ENCODE peak calls at places on chromosomes 4 and X, in ten cellular contexts. Q is mammary epithelial cell; N is NCI-H1092; O is RPMI7951; H is NCI-H510A; D is stimulated activated CD8-positive, alpha-beta memory T cell treated with anti-CD3 and anti-CD28 coated beads, Interleukin-15, amount 100 ng/mL, for 1 hour; E is left ventricle myocardium inferior; Y is NCI-H1436; J is SW480; V is activated CD8-positive, alpha-beta memory T cell treated with anti-CD3 and anti-CD28 coated beads, Interleukin-2, amount 50 U/mL, for 4 hours. L is an unnamed sample.

GRCh38 chr4:88743696-88744095 is 46.1 kb upstream of the NAP1L5 start:
- DNase-seq in Y (no peak), J (no peak), Q (no peak), D (no peak), H (no peak), O (peak), N (no peak), E (no peak), V (no peak), L (no peak)

GRCh38 chr4:184819786-184820185 is 6.0 kb downstream of the ACSL1 start:
- DNase-seq in H (no peak), N (no peak), E (no peak), Q (no peak), D (no peak), J (no peak), Y (no peak), O (no peak), V (no peak), L (no peak)

GRCh38 chrX:2954541-2954940 is 25.4 kb upstream of the ARSD start:
- DNase-seq in D (no peak), V (no peak), H (no peak), Y (no peak), Q (peak), N (no peak), E (no peak), J (no peak), O (no peak), L (no peak)

GRCh38 chr4:90215286-90215685 is 88.1 kb downstream of the CCSER1 start:
- DNase-seq in Q (peak), Y (no peak), N (no peak), V (no peak), J (no peak), H (no peak), E (no peak), D (no peak), O (no peak), L (no peak)

GRCh38 chrX:41087219-41087618 is 2.0 kb downstream of the USP9X start:
- DNase-seq in D (no peak), O (no peak), J (peak), Q (peak), N (no peak), V (no peak), E (no peak), Y (no peak), H (no peak), L (no peak)

GRCh38 chrX:106249706-106250379 is 81.7 kb downstream of the PWWP3B start:
- DNase-seq in D (no peak), V (no peak), Y (no peak), E (no peak), N (no peak), H (no peak), Q (no peak), J (no peak), O (no peak), L (no peak)

GRCh38 chr4:52546449-52546848 is 112.7 kb downstream of the USP46 start:
- DNase-seq in Q (no peak), D (no peak), V (no peak), H (no peak), Y (no peak), O (no peak), J (no peak), N (no peak), E (no peak), L (no peak)

GRCh38 chr4:123301942-123302341 is 94.7 kb upstream of the SPRY1 start:
- DNase-seq in H (no peak), N (no peak), D (no peak), Y (no peak), O (no peak), J (no peak), E (no peak), Q (no peak), V (no peak), L (no peak)

GRCh38 chr4:155017426-155017825 is 191.0 kb upstream of the NPY2R start:
- DNase-seq in O (no peak), E (no peak), J (no peak), D (no peak), V (no peak), N (no peak), H (no peak), Q (no peak), Y (no peak), L (no peak)

GRCh38 chrX:30888526-30889146 is 418 bp downstream of the TAB3 start:
- DNase-seq in D (no peak), J (peak), O (peak), V (peak), Q (no peak), Y (no peak), N (no peak), E (no peak), H (no peak), L (peak)

GRCh38 chr4:1249731-1250526 is 999 bp upstream of the CTBP1 start:
- DNase-seq in E (no peak), H (no peak), Y (no peak), N (no peak), O (peak), J (peak), D (peak), Q (peak), V (peak), L (peak)

GRCh38 chrX:48071064-48071985 is at the start of gene ZNF630:
- DNase-seq in E (peak), D (peak), Y (peak), H (peak), N (peak), O (peak), V (peak), J (peak), Q (peak), L (peak)

GRCh38 chr4:67052981-67053380 is 492.3 kb downstream of the CENPC start:
- DNase-seq in Q (no peak), N (peak), Y (no peak), H (peak), J (no peak), V (no peak), O (no peak), E (no peak), D (no peak), L (no peak)

GRCh38 chr4:44086753-44087152 is 361.9 kb downstream of the KCTD8 start:
- DNase-seq in Y (no peak), N (no peak), J (no peak), H (no peak), V (no peak), Q (no peak), D (no peak), E (no peak), O (no peak), L (no peak)

GRCh38 chr4:17232575-17233253 is 279.2 kb downstream of the QDPR start:
- DNase-seq in Q (no peak), N (no peak), H (no peak), J (no peak), E (peak), O (peak), Y (no peak), D (no peak), V (no peak), L (peak)

GRCh38 chrX:150768580-150769190 is 75.5 kb downstream of the MTMR1 start:
- DNase-seq in D (no peak), O (no peak), H (no peak), V (no peak), J (no peak), N (no peak), E (no peak), Y (no peak), Q (no peak), L (peak)

GRCh38 chr4:76955187-76955586 is 5.6 kb downstream of the SEPTIN11 start:
- DNase-seq in J (no peak), Y (no peak), V (no peak), Q (no peak), H (no peak), D (no peak), N (no peak), E (no peak), O (peak), L (no peak)

GRCh38 chr4:6336166-6336565 is 66.5 kb downstream of the WFS1 start:
- DNase-seq in H (no peak), D (no peak), E (no peak), J (no peak), V (no peak), N (no peak), Q (no peak), O (no peak), Y (no peak), L (no peak)

GRCh38 chrX:21657318-21658151 is 595 bp downstream of the KLHL34 start:
- DNase-seq in Q (no peak), E (no peak), V (peak), Y (no peak), D (no peak), N (no peak), H (no peak), J (no peak), O (no peak), L (no peak)

GRCh38 chr4:173038192-173038896 is 130.3 kb upstream of the GALNT7 start:
- DNase-seq in H (no peak), E (no peak), Y (peak), J (no peak), N (no peak), V (no peak), D (no peak), Q (no peak), O (no peak), L (no peak)

GRCh38 chr4:118353452-118353851 is 649 bp upstream of the PRSS12 start:
- DNase-seq in Q (no peak), D (no peak), H (no peak), E (no peak), N (no peak), V (no peak), O (no peak), J (no peak), Y (no peak), L (no peak)

GRCh38 chr4:82561745-82562552 is at the start of gene TMEM150C:
- DNase-seq in D (no peak), J (peak), N (peak), Q (no peak), E (peak), H (peak), V (peak), O (peak), Y (peak), L (peak)

GRCh38 chrX:25003066-25003849 is 12.5 kb downstream of the ARX start:
- DNase-seq in J (no peak), Y (no peak), V (no peak), N (no peak), E (no peak), O (no peak), H (no peak), Q (no peak), D (no peak), L (no peak)

GRCh38 chr4:26139310-26139924 is 181.4 kb upstream of the RBPJ start:
- DNase-seq in H (no peak), J (no peak), Y (no peak), V (no peak), Q (no peak), O (no peak), D (no peak), N (no peak), E (no peak), L (no peak)

GRCh38 chrX:68415289-68415688 is 18.0 kb downstream of the OPHN1 start:
- DNase-seq in Y (no peak), V (no peak), H (no peak), O (peak), E (peak), D (no peak), Q (peak), N (no peak), J (peak), L (no peak)

GRCh38 chrX:40773809-40774208 is 38.5 kb upstream of the MED14 start:
- DNase-seq in N (no peak), E (no peak), J (no peak), D (no peak), H (no peak), Q (peak), O (peak), V (no peak), Y (no peak), L (no peak)

GRCh38 chr4:25915359-25915716 is 1.3 kb downstream of the SMIM20 start:
- DNase-seq in J (no peak), Q (no peak), Y (no peak), E (no peak), D (no peak), V (no peak), H (no peak), N (no peak), O (peak), L (no peak)

GRCh38 chr4:171017596-171017995 is 795.6 kb upstream of the GALNTL6 start:
- DNase-seq in N (no peak), O (no peak), J (no peak), D (no peak), Y (no peak), E (no peak), H (no peak), V (no peak), Q (peak), L (peak)

GRCh38 chrX:38278682-38279081 is 48.6 kb downstream of the RPGR start:
- DNase-seq in N (no peak), D (no peak), Q (no peak), E (no peak), H (no peak), O (no peak), Y (no peak), J (no peak), V (no peak), L (no peak)

GRCh38 chr4:72567821-72568620 is 1.0 kb downstream of the ADAMTS3 start:
- DNase-seq in H (peak), V (no peak), Y (peak), J (peak), O (peak), E (peak), N (no peak), D (no peak), Q (peak), L (peak)

GRCh38 chr4:85913925-85914694 is 439.2 kb downstream of the ARHGAP24 start:
- DNase-seq in H (no peak), Y (no peak), J (no peak), E (no peak), O (no peak), D (no peak), V (no peak), Q (no peak), N (no peak), L (no peak)

GRCh38 chr4:8185280-8185679 is 13.8 kb upstream of the SH3TC1 start:
- DNase-seq in N (no peak), O (peak), D (no peak), J (no peak), H (no peak), Q (peak), Y (no peak), V (no peak), E (no peak), L (no peak)

GRCh38 chr4:1019726-1020470 is 8.5 kb downstream of the FGFRL1 start:
- DNase-seq in D (no peak), Q (no peak), J (no peak), O (no peak), V (no peak), N (no peak), Y (no peak), E (no peak), H (no peak), L (no peak)

L was measured in globus pallidus.